ENCODE peak calls at places on chromosomes 2 and 18, in ten cellular contexts. Y is right lobe of liver, Z is tibial artery, K is fibroblast of lung, W is cardiac muscle cell, G is testis, Q is NB4, O is kidney, B is foreskin keratinocyte, A is BJ. U is an unnamed sample.

GRCh38 chr18:49672853-49673252 is 111.0 kb downstream of the LIPG start:
- DNase-seq in Y (no peak), Z (no peak), K (no peak), W (no peak), G (no peak), Q (no peak), O (no peak), B (no peak), A (no peak), U (no peak)

GRCh38 chr2:145067631-145068030 is 547.7 kb upstream of the ZEB2 start:
- DNase-seq in Y (no peak), Z (no peak), K (no peak), W (no peak), G (no peak), Q (no peak), O (no peak), B (no peak), A (no peak), U (no peak)

GRCh38 chr18:55833543-55833942 is 245.6 kb upstream of the TCF4 start:
- DNase-seq in Y (no peak), Z (peak), K (peak), W (peak), G (no peak), Q (no peak), O (no peak), B (peak), A (peak), U (peak)

GRCh38 chr2:2698182-2699116 is 367.4 kb upstream of the MYT1L start:
- DNase-seq in Y (no peak), Z (no peak), K (no peak), W (no peak), G (no peak), Q (peak), O (no peak), B (no peak), A (no peak), U (peak)

GRCh38 chr2:186576614-186577013 is 13.2 kb upstream of the ITGAV start:
- DNase-seq in Y (no peak), Z (no peak), K (peak), W (peak), G (no peak), Q (no peak), O (no peak), B (no peak), A (no peak), U (no peak)

GRCh38 chr2:20588918-20589871 is 61.7 kb downstream of the HS1BP3 start:
- DNase-seq in Y (peak), Z (peak), K (no peak), W (no peak), G (no peak), Q (no peak), O (peak), B (no peak), A (no peak), U (no peak)

GRCh38 chr2:10165816-10166488 is 43.4 kb downstream of the RRM2 start:
- DNase-seq in Y (no peak), Z (no peak), K (no peak), W (no peak), G (no peak), Q (no peak), O (no peak), B (no peak), A (no peak), U (no peak)

GRCh38 chr18:28514699-28515098 is 337.8 kb upstream of the CDH2 start:
- DNase-seq in Y (no peak), Z (no peak), K (no peak), W (no peak), G (no peak), Q (no peak), O (no peak), B (no peak), A (no peak), U (no peak)

GRCh38 chr2:237687666-237688065 is 60.3 kb downstream of the LRRFIP1 start:
- DNase-seq in Y (no peak), Z (peak), K (peak), W (peak), G (peak), Q (peak), O (peak), B (peak), A (peak), U (peak)

GRCh38 chr2:195706161-195706900 is 49.3 kb downstream of the SLC39A10 start:
- DNase-seq in Y (no peak), Z (no peak), K (peak), W (peak), G (no peak), Q (no peak), O (no peak), B (peak), A (no peak), U (no peak)

GRCh38 chr18:57921708-57922107 is 118.6 kb upstream of the ATP8B1 start:
- DNase-seq in Y (no peak), Z (no peak), K (peak), W (peak), G (no peak), Q (peak), O (no peak), B (peak), A (no peak), U (peak)

GRCh38 chr2:220893411-220893810 is 678.7 kb downstream of the EPHA4 start:
- DNase-seq in Y (no peak), Z (no peak), K (peak), W (no peak), G (no peak), Q (no peak), O (no peak), B (peak), A (no peak), U (peak)

GRCh38 chr18:46333371-46334199 is 229.4 kb downstream of the HAUS1 start:
- DNase-seq in Y (peak), Z (no peak), K (peak), W (peak), G (peak), Q (peak), O (no peak), B (peak), A (no peak), U (peak)

GRCh38 chr2:49928541-49928940 is 774.2 kb upstream of the FSHR start:
- DNase-seq in Y (no peak), Z (no peak), K (peak), W (no peak), G (no peak), Q (no peak), O (no peak), B (no peak), A (no peak), U (no peak)

GRCh38 chr2:88932677-88933076 is 241.2 kb downstream of the RPIA start:
- DNase-seq in Y (no peak), Z (no peak), K (no peak), W (no peak), G (no peak), Q (no peak), O (no peak), B (no peak), A (no peak), U (no peak)

GRCh38 chr2:127420039-127420864 is 2.0 kb downstream of the PROC start:
- DNase-seq in Y (peak), Z (no peak), K (no peak), W (no peak), G (peak), Q (no peak), O (no peak), B (no peak), A (no peak), U (no peak)

GRCh38 chr2:234111523-234111922 is 61.0 kb downstream of the SPP2 start:
- DNase-seq in Y (no peak), Z (no peak), K (peak), W (no peak), G (no peak), Q (no peak), O (no peak), B (peak), A (no peak), U (peak)

GRCh38 chr2:241230435-241230834 is 42.0 kb downstream of the ANO7 start:
- DNase-seq in Y (no peak), Z (no peak), K (no peak), W (no peak), G (no peak), Q (no peak), O (peak), B (no peak), A (no peak), U (no peak)

GRCh38 chr18:63970803-63971191 is 916 bp downstream of the SERPINB8 start:
- DNase-seq in Y (no peak), Z (peak), K (peak), W (peak), G (peak), Q (no peak), O (peak), B (no peak), A (no peak), U (peak)

GRCh38 chr18:69998523-69998987 is 50.9 kb upstream of the CD226 start:
- DNase-seq in Y (no peak), Z (no peak), K (no peak), W (no peak), G (no peak), Q (no peak), O (no peak), B (no peak), A (no peak), U (no peak)

GRCh38 chr2:191049728-191050639 is 36.0 kb upstream of the STAT1 start:
- DNase-seq in Y (no peak), Z (no peak), K (peak), W (peak), G (no peak), Q (peak), O (no peak), B (no peak), A (peak), U (no peak)

GRCh38 chr2:113876503-113877387 is 13.1 kb upstream of the ACTR3 start:
- DNase-seq in Y (no peak), Z (no peak), K (peak), W (peak), G (peak), Q (no peak), O (peak), B (peak), A (no peak), U (peak)

GRCh38 chr2:77521931-77522470 is at the start of gene LRRTM4:
- DNase-seq in Y (no peak), Z (peak), K (peak), W (no peak), G (no peak), Q (peak), O (no peak), B (peak), A (no peak), U (no peak)

GRCh38 chr2:235027558-235028214 is 75.9 kb downstream of the SH3BP4 start:
- DNase-seq in Y (no peak), Z (no peak), K (peak), W (peak), G (peak), Q (no peak), O (no peak), B (peak), A (no peak), U (peak)

GRCh38 chr2:28300489-28300888 is 92.2 kb upstream of the FOSL2 start:
- DNase-seq in Y (no peak), Z (no peak), K (peak), W (peak), G (no peak), Q (no peak), O (no peak), B (no peak), A (no peak), U (no peak)

GRCh38 chr18:6954501-6954900 is 163.1 kb downstream of the LAMA1 start:
- DNase-seq in Y (no peak), Z (no peak), K (no peak), W (no peak), G (no peak), Q (no peak), O (no peak), B (no peak), A (no peak), U (no peak)

GRCh38 chr18:22250591-22250996 is 81.2 kb downstream of the GATA6 start:
- DNase-seq in Y (no peak), Z (no peak), K (peak), W (peak), G (no peak), Q (no peak), O (peak), B (peak), A (no peak), U (peak)

GRCh38 chr2:240932001-240932723 is 26.0 kb downstream of the CROCC2 start:
- DNase-seq in Y (peak), Z (peak), K (no peak), W (no peak), G (peak), Q (no peak), O (peak), B (no peak), A (no peak), U (no peak)

GRCh38 chr2:36441816-36442215 is 86.2 kb downstream of the CRIM1 start:
- DNase-seq in Y (no peak), Z (no peak), K (no peak), W (peak), G (no peak), Q (no peak), O (no peak), B (no peak), A (peak), U (no peak)

GRCh38 chr18:62933261-62933887 is 218.0 kb downstream of the PHLPP1 start:
- DNase-seq in Y (no peak), Z (no peak), K (no peak), W (no peak), G (no peak), Q (no peak), O (no peak), B (no peak), A (no peak), U (no peak)

DNA sequence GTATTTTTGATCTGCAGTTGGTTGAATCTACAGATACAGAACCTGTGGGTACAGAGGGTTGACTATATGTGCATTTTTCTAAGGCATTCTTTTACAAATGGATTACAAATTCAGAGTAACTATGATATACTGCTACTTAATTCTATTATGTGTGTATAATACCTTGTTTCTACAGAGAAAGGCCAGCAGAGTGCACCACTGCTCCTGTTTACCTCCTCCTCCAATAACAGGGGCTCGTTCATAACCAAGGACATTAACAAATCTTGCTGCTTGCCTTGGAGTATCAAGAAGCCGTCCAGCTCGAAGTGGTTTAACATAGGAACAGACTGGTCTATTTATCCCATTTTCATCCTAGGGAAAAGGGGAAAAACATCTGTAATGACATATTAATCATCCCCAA is 16.4 kb downstream of the CEP76 start:
- DNase-seq in Y (no peak), Z (no peak), K (peak), W (peak), G (no peak), Q (peak), O (no peak), B (peak), A (no peak), U (peak)
- TF ChIP-seq CTCF in Y (no peak), Z (no peak), K (no peak), W (peak), G (no peak), Q (peak), O (no peak), B (peak), A (peak), U (peak)

DNA sequence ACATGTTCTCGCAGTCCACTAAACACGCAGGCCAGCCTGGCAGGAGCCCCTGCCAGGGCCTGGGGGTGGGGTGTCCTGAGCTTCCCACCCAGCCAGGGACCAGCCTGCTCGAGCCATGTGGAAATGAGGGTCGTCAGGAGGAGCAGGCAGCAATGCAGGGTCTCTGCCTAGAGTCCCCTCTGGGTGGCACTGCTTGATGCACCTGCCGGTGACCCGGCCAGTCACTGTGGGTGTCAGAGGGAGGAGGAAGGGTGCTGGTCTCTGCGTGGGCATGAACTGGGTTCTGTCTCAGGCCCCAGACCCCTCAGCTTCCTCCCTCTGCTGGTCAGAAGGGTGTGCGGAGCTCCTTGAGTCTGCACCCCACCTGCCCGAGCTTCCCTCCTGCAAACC is 166.4 kb downstream of the INHBB start:
- DNase-seq in Y (peak), Z (no peak), K (no peak), W (no peak), G (no peak), Q (no peak), O (peak), B (no peak), A (no peak), U (no peak)
- TF ChIP-seq CTCF in Y (no peak), Z (no peak), K (no peak), W (no peak), G (no peak), Q (no peak), O (no peak), B (no peak), A (no peak), U (no peak)

GRCh38 chr2:216339456-216340279 is 32.6 kb downstream of the MARCHF4 start:
- DNase-seq in Y (no peak), Z (no peak), K (peak), W (peak), G (no peak), Q (no peak), O (no peak), B (peak), A (peak), U (peak)
- TF ChIP-seq CTCF in Y (no peak), Z (no peak), K (peak), W (peak), G (no peak), Q (no peak), O (no peak), B (peak), A (peak), U (no peak)

GRCh38 chr2:63692002-63692606 is 103.3 kb downstream of the MDH1 start:
- DNase-seq in Y (no peak), Z (no peak), K (peak), W (peak), G (no peak), Q (peak), O (no peak), B (peak), A (peak), U (peak)
- TF ChIP-seq CTCF in Y (peak), Z (peak), K (peak), W (peak), G (no peak), Q (peak), O (peak), B (peak), A (peak), U (peak)

GRCh38 chr18:34729264-34729663 is 19.2 kb downstream of the DTNA start:
- DNase-seq in Y (no peak), Z (no peak), K (peak), W (peak), G (peak), Q (peak), O (no peak), B (peak), A (no peak), U (peak)
- TF ChIP-seq CTCF in Y (peak), Z (peak), K (peak), W (peak), G (peak), Q (peak), O (peak), B (peak), A (peak), U (peak)

GRCh38 chr2:135790423-135790822 is 46.6 kb downstream of the LCT start:
- DNase-seq in Y (no peak), Z (no peak), K (no peak), W (no peak), G (no peak), Q (no peak), O (no peak), B (no peak), A (no peak), U (no peak)

GRCh38 chr2:135783416-135783815 is 41.8 kb downstream of the UBXN4 start:
- DNase-seq in Y (no peak), Z (no peak), K (no peak), W (no peak), G (no peak), Q (no peak), O (no peak), B (no peak), A (no peak), U (no peak)

GRCh38 chr2:135782231-135782630 is 40.6 kb downstream of the UBXN4 start:
- DNase-seq in Y (no peak), Z (no peak), K (no peak), W (no peak), G (no peak), Q (no peak), O (no peak), B (no peak), A (no peak), U (no peak)

GRCh38 chr2:135785032-135785431 is 43.4 kb downstream of the UBXN4 start:
- DNase-seq in Y (no peak), Z (no peak), K (no peak), W (peak), G (no peak), Q (peak), O (no peak), B (no peak), A (no peak), U (no peak)
- TF ChIP-seq CTCF in Y (peak), Z (no peak), K (no peak), W (peak), G (no peak), Q (no peak), O (no peak), B (peak), A (peak), U (peak)